ENCODE peak calls at places on chromosomes 1 and 21, in four cellular contexts. One of them, this sample, is unnamed.

GRCh38 chr1:156104861-156105546 is 9.5 kb upstream of the LMNA start:
- DNase-seq in heart left ventricle: no peak
- DNase-seq in left ventricle myocardium superior: peak; percentile 45
- DNase-seq in nephron progenitor cell: no peak
- DNase-seq in this sample: no peak

GRCh38 chr1:171935664-171936063 is 94.4 kb downstream of the DNM3 start:
- DNase-seq in heart left ventricle: no peak
- DNase-seq in left ventricle myocardium superior: no peak
- DNase-seq in nephron progenitor cell: no peak
- DNase-seq in this sample: no peak

GRCh38 chr1:116972676-116973035 is 28.9 kb upstream of the CD101 start:
- DNase-seq in heart left ventricle: no peak
- DNase-seq in left ventricle myocardium superior: no peak
- DNase-seq in nephron progenitor cell: no peak
- DNase-seq in this sample: no peak

GRCh38 chr1:6630027-6630426 is 5.4 kb downstream of the THAP3 start:
- DNase-seq in heart left ventricle: no peak
- DNase-seq in left ventricle myocardium superior: no peak
- DNase-seq in nephron progenitor cell: no peak
- DNase-seq in this sample: no peak

GRCh38 chr1:166974647-166975345 is 544 bp downstream of the ILDR2 start:
- DNase-seq in heart left ventricle: no peak
- DNase-seq in left ventricle myocardium superior: no peak
- DNase-seq in nephron progenitor cell: peak; percentile 18
- DNase-seq in this sample: no peak

GRCh38 chr1:185241127-185241526 is 75.9 kb downstream of the IVNS1ABP start:
- DNase-seq in heart left ventricle: no peak
- DNase-seq in left ventricle myocardium superior: no peak
- DNase-seq in nephron progenitor cell: no peak
- DNase-seq in this sample: no peak

GRCh38 chr1:110190282-110190929 is 19.7 kb upstream of the KCNC4 start:
- DNase-seq in heart left ventricle: peak; percentile 76
- DNase-seq in left ventricle myocardium superior: peak; percentile 57
- DNase-seq in nephron progenitor cell: no peak
- DNase-seq in this sample: no peak

GRCh38 chr1:18792747-18793146 is 66.7 kb downstream of the TAS1R2 start:
- DNase-seq in heart left ventricle: no peak
- DNase-seq in left ventricle myocardium superior: no peak
- DNase-seq in nephron progenitor cell: no peak
- DNase-seq in this sample: no peak

GRCh38 chr1:107047602-107048001 is 8.9 kb upstream of the PRMT6 start:
- DNase-seq in heart left ventricle: no peak
- DNase-seq in left ventricle myocardium superior: no peak
- DNase-seq in nephron progenitor cell: no peak
- DNase-seq in this sample: no peak

GRCh38 chr1:224656342-224656741 is 40.2 kb downstream of the CNIH3 start:
- DNase-seq in heart left ventricle: no peak
- DNase-seq in left ventricle myocardium superior: no peak
- DNase-seq in nephron progenitor cell: no peak
- DNase-seq in this sample: no peak

GRCh38 chr1:80244366-80244765 is 1237.8 kb upstream of the ADGRL4 start:
- DNase-seq in heart left ventricle: no peak
- DNase-seq in left ventricle myocardium superior: no peak
- DNase-seq in nephron progenitor cell: no peak
- DNase-seq in this sample: no peak

GRCh38 chr21:41775152-41775472 is 8.3 kb upstream of the RIPK4 start:
- DNase-seq in heart left ventricle: no peak
- DNase-seq in left ventricle myocardium superior: no peak
- DNase-seq in nephron progenitor cell: no peak
- DNase-seq in this sample: no peak

GRCh38 chr1:46797696-46798470 is 963 bp upstream of the CYP4B1 start:
- DNase-seq in heart left ventricle: no peak
- DNase-seq in left ventricle myocardium superior: no peak
- DNase-seq in nephron progenitor cell: no peak
- DNase-seq in this sample: no peak

GRCh38 chr1:19483261-19483660 is 2.1 kb downstream of the CAPZB start:
- DNase-seq in heart left ventricle: no peak
- DNase-seq in left ventricle myocardium superior: no peak
- DNase-seq in nephron progenitor cell: no peak
- DNase-seq in this sample: no peak

GRCh38 chr1:27137022-27137542 is 17.8 kb downstream of the SLC9A1 start:
- DNase-seq in heart left ventricle: peak; percentile 75
- DNase-seq in left ventricle myocardium superior: peak; percentile 74
- DNase-seq in nephron progenitor cell: no peak
- DNase-seq in this sample: no peak

GRCh38 chr21:38959686-38960049 is 153.9 kb downstream of the ETS2 start:
- DNase-seq in heart left ventricle: no peak
- DNase-seq in left ventricle myocardium superior: no peak
- DNase-seq in nephron progenitor cell: no peak
- DNase-seq in this sample: no peak

GRCh38 chr1:100530901-100531487 is 6.9 kb upstream of the GPR88 start:
- DNase-seq in heart left ventricle: peak; percentile 56
- DNase-seq in left ventricle myocardium superior: no peak
- DNase-seq in nephron progenitor cell: no peak
- DNase-seq in this sample: peak; percentile 32

GRCh38 chr1:92951141-92951582 is 10.1 kb downstream of the DIPK1A start:
- DNase-seq in heart left ventricle: no peak
- DNase-seq in left ventricle myocardium superior: no peak
- DNase-seq in nephron progenitor cell: no peak
- DNase-seq in this sample: no peak

GRCh38 chr1:115275216-115275615 is 62.8 kb downstream of the NGF start:
- DNase-seq in heart left ventricle: no peak
- DNase-seq in left ventricle myocardium superior: no peak
- DNase-seq in nephron progenitor cell: no peak
- DNase-seq in this sample: no peak

GRCh38 chr1:40264354-40264781 is 6.3 kb downstream of the ZMPSTE24 start:
- DNase-seq in heart left ventricle: no peak
- DNase-seq in left ventricle myocardium superior: no peak
- DNase-seq in nephron progenitor cell: no peak
- DNase-seq in this sample: no peak

GRCh38 chr1:12448746-12449177 is 169.2 kb downstream of the DHRS3 start:
- DNase-seq in heart left ventricle: no peak
- DNase-seq in left ventricle myocardium superior: no peak
- DNase-seq in nephron progenitor cell: no peak
- DNase-seq in this sample: no peak

GRCh38 chr1:67647036-67647798 is 37.8 kb upstream of the GADD45A start:
- DNase-seq in heart left ventricle: peak; percentile 40
- DNase-seq in left ventricle myocardium superior: no peak
- DNase-seq in nephron progenitor cell: no peak
- DNase-seq in this sample: no peak

GRCh38 chr1:54328117-54328636 is 78.0 kb downstream of the SSBP3 start:
- DNase-seq in heart left ventricle: no peak
- DNase-seq in left ventricle myocardium superior: no peak
- DNase-seq in nephron progenitor cell: no peak
- DNase-seq in this sample: no peak

GRCh38 chr1:207407655-207408256 is 46.4 kb upstream of the CR2 start:
- DNase-seq in heart left ventricle: no peak
- DNase-seq in left ventricle myocardium superior: no peak
- DNase-seq in nephron progenitor cell: no peak
- DNase-seq in this sample: no peak

GRCh38 chr1:64073705-64074104 is 129.7 kb upstream of the UBE2U start:
- DNase-seq in heart left ventricle: peak; percentile 37
- DNase-seq in left ventricle myocardium superior: no peak
- DNase-seq in nephron progenitor cell: no peak
- DNase-seq in this sample: no peak

GRCh38 chr1:30345525-30346145 is 377.8 kb downstream of the MATN1 start:
- DNase-seq in heart left ventricle: no peak
- DNase-seq in left ventricle myocardium superior: no peak
- DNase-seq in nephron progenitor cell: no peak
- DNase-seq in this sample: no peak

GRCh38 chr1:226787638-226788037 is 48.6 kb upstream of the ITPKB start:
- DNase-seq in heart left ventricle: no peak
- DNase-seq in left ventricle myocardium superior: no peak
- DNase-seq in nephron progenitor cell: no peak
- DNase-seq in this sample: no peak

GRCh38 chr1:31761883-31762282 is 2.3 kb downstream of the ADGRB2 start:
- DNase-seq in heart left ventricle: no peak
- DNase-seq in left ventricle myocardium superior: no peak
- DNase-seq in nephron progenitor cell: no peak
- DNase-seq in this sample: no peak

GRCh38 chr21:20779321-20779720 is 218.9 kb upstream of the NCAM2 start:
- DNase-seq in heart left ventricle: no peak
- DNase-seq in left ventricle myocardium superior: no peak
- DNase-seq in nephron progenitor cell: no peak
- DNase-seq in this sample: no peak